ENCODE peak calls at places on chromosomes 2 and 18, in ten cellular contexts. R is heart right ventricle; I is NAMALWA; G is NCI-H1694; D is stimulated activated CD4-positive, alpha-beta T cell treated with anti-CD3 and anti-CD28 coated beads, Interleukin-4, amount 100 ng/mL, for 4 hours; B is activated CD4-positive, alpha-beta T cell treated with anti-CD3 and anti-CD28 coated beads, Interleukin-2, amount 50 U/mL, for 4 hours; T is stimulated activated naive B cell treated with anti-CD40 and anti-IgM and Interleukin-4, amounts not matched to agents 10 μg/mL and 1 μg/mL and 100 μg/mL, for 72 hours; C is T-helper 17 cell; P is DMS153; F is lung microvascular endothelial cell. H is an unnamed sample.

GRCh38 chr2:235569837-235570236 is 76.0 kb downstream of the AGAP1 start:
- DNase-seq in F (no peak), P (no peak), I (no peak), B (no peak), D (no peak), C (no peak), T (no peak), R (no peak), G (no peak), H (no peak)

GRCh38 chr18:41146301-41146700 is 808.7 kb upstream of the PIK3C3 start:
- DNase-seq in T (no peak), I (no peak), P (no peak), D (no peak), C (no peak), G (no peak), B (no peak), R (no peak), F (no peak), H (no peak)

GRCh38 chr2:73238149-73238548 is 4.0 kb downstream of the CCT7 start:
- DNase-seq in I (no peak), T (no peak), C (no peak), F (no peak), G (no peak), P (no peak), R (no peak), D (no peak), B (no peak), H (no peak)

GRCh38 chr18:49953416-49953815 is 140.1 kb upstream of the ACAA2 start:
- DNase-seq in T (no peak), B (no peak), F (no peak), R (no peak), D (no peak), P (no peak), G (no peak), C (no peak), I (no peak), H (no peak)

GRCh38 chr2:205883965-205884364 is 201.7 kb downstream of the NRP2 start:
- DNase-seq in D (no peak), T (no peak), R (no peak), I (no peak), B (no peak), G (no peak), F (no peak), P (no peak), C (no peak), H (no peak)

GRCh38 chr2:72911256-72911655 is 6.1 kb upstream of the EMX1 start:
- DNase-seq in B (no peak), D (no peak), C (no peak), F (no peak), G (no peak), P (no peak), R (no peak), I (no peak), T (no peak), H (no peak)

GRCh38 chr2:481388-481787 is 193.5 kb upstream of the ALKAL2 start:
- DNase-seq in F (no peak), B (no peak), G (no peak), R (no peak), D (no peak), I (no peak), P (no peak), C (no peak), T (no peak), H (no peak)

GRCh38 chr18:47930086-47930843 is at the start of gene SMAD2:
- DNase-seq in C (peak), D (peak), R (peak), P (peak), B (peak), F (peak), G (peak), T (peak), I (peak), H (peak)

GRCh38 chr2:111667542-111668273 is 216.3 kb downstream of the ANAPC1 start:
- DNase-seq in I (no peak), D (no peak), T (no peak), F (no peak), G (no peak), P (no peak), C (no peak), B (no peak), R (no peak), H (no peak)

GRCh38 chr2:198957183-198957582 is 500.6 kb downstream of the SATB2 start:
- DNase-seq in C (no peak), B (no peak), F (no peak), D (no peak), P (no peak), T (no peak), G (no peak), I (no peak), R (no peak), H (no peak)

GRCh38 chr2:175205523-175205922 is 24.0 kb upstream of the ATP5MC3 start:
- DNase-seq in I (no peak), C (no peak), D (no peak), F (no peak), B (no peak), G (no peak), P (no peak), R (no peak), T (no peak), H (no peak)

GRCh38 chr18:25594351-25594750 is 242.4 kb upstream of the ZNF521 start:
- DNase-seq in P (no peak), I (no peak), F (no peak), R (no peak), G (no peak), D (no peak), T (no peak), C (no peak), B (no peak), H (no peak)

GRCh38 chr18:827093-827677 is 15.1 kb upstream of the YES1 start:
- DNase-seq in P (no peak), D (no peak), T (no peak), B (no peak), F (no peak), C (no peak), R (no peak), I (no peak), G (no peak), H (no peak)

GRCh38 chr2:141557329-141558098 is 573.3 kb downstream of the LRP1B start:
- DNase-seq in T (no peak), B (no peak), F (no peak), C (no peak), G (no peak), I (no peak), R (no peak), D (no peak), P (no peak), H (no peak)

GRCh38 chr2:230924470-230925341 is at the start of gene GPR55:
- DNase-seq in B (peak), D (peak), T (peak), G (no peak), P (no peak), C (peak), I (peak), R (no peak), F (no peak), H (no peak)

GRCh38 chr2:233063976-233064411 is 3.9 kb downstream of the INPP5D start:
- DNase-seq in C (no peak), I (no peak), P (no peak), G (no peak), R (peak), F (no peak), B (no peak), D (no peak), T (no peak), H (no peak)

GRCh38 chr2:30185175-30185574 is 38.4 kb downstream of the YPEL5 start:
- DNase-seq in G (no peak), T (no peak), F (no peak), C (no peak), I (no peak), D (no peak), P (no peak), B (no peak), R (no peak), H (no peak)

GRCh38 chr2:206443735-206444527 is 599 bp downstream of the ADAM23 start:
- DNase-seq in I (peak), R (peak), D (no peak), C (no peak), T (peak), B (no peak), F (peak), P (no peak), G (peak), H (peak)

GRCh38 chr2:182144039-182144779 is 158.6 kb downstream of the PPP1R1C start:
- DNase-seq in R (no peak), T (no peak), P (no peak), C (no peak), B (no peak), F (peak), G (no peak), I (no peak), D (no peak), H (no peak)

GRCh38 chr2:24881158-24881557 is 38.9 kb downstream of the ADCY3 start:
- DNase-seq in D (no peak), R (no peak), P (no peak), G (no peak), I (no peak), T (no peak), B (no peak), F (no peak), C (no peak), H (no peak)

GRCh38 chr2:230694241-230694640 is 18.4 kb upstream of the CAB39 start:
- DNase-seq in C (no peak), T (no peak), F (no peak), P (no peak), I (no peak), G (no peak), R (no peak), B (no peak), D (no peak), H (no peak)

GRCh38 chr2:111702119-111702808 is 181.7 kb downstream of the ANAPC1 start:
- DNase-seq in T (peak), D (peak), G (peak), C (peak), B (peak), P (peak), I (peak), R (peak), F (peak), H (no peak)

GRCh38 chr2:31270871-31271270 is 36.9 kb downstream of the EHD3 start:
- DNase-seq in R (no peak), I (no peak), T (no peak), G (no peak), P (no peak), D (no peak), F (no peak), C (no peak), B (no peak), H (no peak)

GRCh38 chr18:30093376-30093775 is 949.2 kb downstream of the DSC3 start:
- DNase-seq in R (no peak), C (no peak), B (no peak), T (no peak), F (no peak), D (no peak), I (no peak), G (no peak), P (no peak), H (no peak)

GRCh38 chr2:136118819-136119716 is 1.1 kb upstream of the CXCR4 start:
- DNase-seq in D (peak), G (peak), C (peak), F (no peak), T (peak), B (peak), P (peak), I (peak), R (peak), H (peak)

GRCh38 chr2:224890407-224890806 is 151.9 kb downstream of the DOCK10 start:
- DNase-seq in T (no peak), G (no peak), F (no peak), D (no peak), P (no peak), B (no peak), I (no peak), R (no peak), C (no peak), H (no peak)